ENCODE peak calls at places on chromosomes 3 and 15, in four cellular contexts. R is Calu3, I is fibroblast of lung, K is heart right ventricle. E is an unnamed sample.

GRCh38 chr3:33360136-33360825 is 79.9 kb downstream of the UBP1 start:
- DNase-seq in R (peak; percentile 40), K (no peak), I (peak; percentile 91), E (no peak)

GRCh38 chr15:90865702-90866101 is 2.7 kb upstream of the FURIN start:
- DNase-seq in K (no peak), I (no peak), R (no peak), E (no peak)

GRCh38 chr3:38001456-38002081 is 11.0 kb downstream of the VILL start:
- DNase-seq in I (no peak), K (no peak), R (peak; percentile 53), E (no peak)

GRCh38 chr15:37865687-37866086 is 68.8 kb upstream of the TMCO5A start:
- DNase-seq in R (no peak), K (no peak), I (no peak), E (no peak)

GRCh38 chr15:63380151-63380827 is 1.4 kb downstream of the CA12 start:
- DNase-seq in R (no peak), K (no peak), I (no peak), E (no peak)

GRCh38 chr3:68893600-68894239 is 38.6 kb downstream of the TAFA4 start:
- DNase-seq in I (peak; percentile 20), R (peak; percentile 11), K (no peak), E (no peak)

GRCh38 chr15:71183063-71183462 is 67.8 kb downstream of the THSD4 start:
- DNase-seq in K (no peak), I (no peak), R (no peak), E (peak; percentile 64)

GRCh38 chr3:32583708-32584107 is 13.1 kb upstream of the DYNC1LI1 start:
- DNase-seq in I (no peak), R (no peak), K (no peak), E (no peak)

GRCh38 chr3:63354160-63354559 is 76.1 kb downstream of the SYNPR start:
- DNase-seq in R (no peak), I (peak; percentile 42), K (no peak), E (no peak)

GRCh38 chr3:14818804-14819500 is at the start of gene FGD5:
- DNase-seq in K (no peak), R (no peak), I (no peak), E (no peak)
- TF ChIP-seq CTCF in K (no peak), R (no peak), I (no peak), E (no peak)

GRCh38 chr15:31236184-31237041 is 90.2 kb upstream of the KLF13 start:
- DNase-seq in K (peak; percentile 74), I (peak; percentile 96), R (peak; percentile 20), E (peak; percentile 96)
- TF ChIP-seq CTCF in K (no peak), I (peak; percentile 5), R (no peak), E (no peak)

GRCh38 chr3:130759692-130760338 is 13.2 kb upstream of the PIK3R4 start:
- DNase-seq in R (peak; percentile 85), I (peak; percentile 33), K (no peak), E (no peak)
- TF ChIP-seq CTCF in R (peak; percentile 93), I (peak; percentile 79), K (peak; percentile 90), E (peak; percentile 64)

GRCh38 chr3:107643038-107643883 is 120.5 kb downstream of the BBX start:
- DNase-seq in K (no peak), I (no peak), R (peak; percentile 10), E (no peak)
- TF ChIP-seq CTCF in K (no peak), I (no peak), R (peak; percentile 15), E (no peak)

GRCh38 chr15:86040360-86041095 is 39.1 kb upstream of the AGBL1 start:
- DNase-seq in I (no peak), R (no peak), K (no peak), E (no peak)
- TF ChIP-seq CTCF in I (no peak), R (no peak), K (no peak), E (no peak)

DNA sequence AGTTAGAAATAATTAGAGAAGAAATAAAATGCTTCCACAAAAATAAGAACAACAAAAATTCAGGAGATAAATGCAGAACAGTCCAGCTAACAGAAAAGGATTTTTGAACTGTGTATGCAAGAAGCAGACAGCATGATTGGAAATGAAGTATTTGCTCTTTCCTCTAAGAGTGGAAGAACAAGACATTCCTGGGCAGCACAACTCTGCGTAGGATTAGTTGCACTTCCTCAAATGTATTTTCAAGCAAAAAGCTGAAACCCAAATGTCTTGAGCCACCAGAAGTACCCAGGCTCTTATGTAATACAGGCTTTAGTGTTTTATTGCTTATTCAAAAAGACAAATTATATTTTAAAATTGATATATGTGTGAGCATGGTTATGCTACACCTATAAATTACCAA is 127.2 kb downstream of the ZBTB20 start:
- DNase-seq in R (no peak), K (no peak), I (no peak), E (no peak)
- TF ChIP-seq CTCF in R (no peak), K (no peak), I (no peak), E (no peak)

GRCh38 chr3:138946554-138947302 is at the start of the genes FOXL2 and FOXL2NB:
- DNase-seq in R (peak; percentile 50), I (peak; percentile 54), K (peak; percentile 21), E (no peak)

GRCh38 chr3:138947303-138948121 is 495 bp downstream of the FOXL2NB start:
- DNase-seq in R (no peak), K (no peak), I (no peak), E (no peak)

GRCh38 chr3:138944136-138944658 is 2.7 kb downstream of the FOXL2 start:
- DNase-seq in R (no peak), K (no peak), I (no peak), E (no peak)

GRCh38 chr3:138944842-138945645 is 1.9 kb downstream of the FOXL2 start:
- DNase-seq in K (no peak), I (peak; percentile 8), R (peak; percentile 45), E (no peak)

DNA sequence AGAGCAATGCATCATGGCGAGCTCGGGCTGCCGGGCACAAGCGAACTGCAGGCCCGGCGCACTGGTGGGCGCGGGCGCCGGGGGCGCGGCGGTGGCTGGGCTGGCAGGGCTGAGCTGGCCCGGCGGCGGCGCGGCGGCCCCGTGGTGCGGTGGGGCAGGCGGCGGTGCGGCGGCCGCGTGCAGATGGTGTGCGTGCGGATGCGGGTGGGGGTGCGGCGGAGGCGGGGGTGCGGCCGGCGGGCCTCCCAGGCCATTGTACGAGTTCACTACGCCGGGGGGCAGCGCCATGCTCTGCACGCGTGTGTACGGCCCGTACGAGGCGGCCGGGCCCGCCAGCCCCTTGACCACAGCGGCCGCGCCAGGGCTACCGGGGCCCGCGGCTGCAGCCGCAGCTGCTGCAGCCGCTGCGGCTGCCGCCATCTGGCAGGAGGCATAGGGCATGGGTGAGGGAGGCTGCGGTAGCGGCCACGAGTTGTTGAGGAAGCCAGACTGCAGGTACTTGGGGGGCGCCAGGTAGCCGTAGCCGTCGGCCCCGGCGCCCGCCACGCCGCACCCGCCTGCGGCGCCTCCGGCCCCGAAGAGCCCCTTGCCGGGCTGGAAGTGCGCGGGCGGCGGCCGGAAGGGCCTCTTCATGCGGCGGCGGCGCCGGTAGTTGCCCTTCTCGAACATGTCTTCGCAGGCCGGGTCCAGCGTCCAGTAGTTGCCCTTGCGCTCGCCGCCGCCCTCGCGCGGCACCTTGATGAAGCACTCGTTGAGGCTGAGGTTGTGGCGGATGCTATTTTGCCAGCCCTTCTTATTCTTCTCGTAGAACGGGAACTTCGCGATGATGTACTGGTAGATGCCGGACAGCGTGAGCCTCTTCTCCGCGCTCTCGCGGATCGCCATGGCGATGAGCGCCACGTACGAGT is 1.0 kb downstream of the FOXL2 start:
- DNase-seq in K (peak; percentile 15), I (peak; percentile 23), R (peak; percentile 86), E (no peak)
- TF ChIP-seq CTCF in K (no peak), I (peak; percentile 13), R (peak; percentile 32), E (no peak)

GRCh38 chr3:81466161-81466560 is 295.3 kb downstream of the GBE1 start:
- DNase-seq in I (no peak), R (no peak), K (no peak), E (no peak)
- TF ChIP-seq CTCF in I (no peak), R (no peak), K (no peak), E (no peak)

DNA sequence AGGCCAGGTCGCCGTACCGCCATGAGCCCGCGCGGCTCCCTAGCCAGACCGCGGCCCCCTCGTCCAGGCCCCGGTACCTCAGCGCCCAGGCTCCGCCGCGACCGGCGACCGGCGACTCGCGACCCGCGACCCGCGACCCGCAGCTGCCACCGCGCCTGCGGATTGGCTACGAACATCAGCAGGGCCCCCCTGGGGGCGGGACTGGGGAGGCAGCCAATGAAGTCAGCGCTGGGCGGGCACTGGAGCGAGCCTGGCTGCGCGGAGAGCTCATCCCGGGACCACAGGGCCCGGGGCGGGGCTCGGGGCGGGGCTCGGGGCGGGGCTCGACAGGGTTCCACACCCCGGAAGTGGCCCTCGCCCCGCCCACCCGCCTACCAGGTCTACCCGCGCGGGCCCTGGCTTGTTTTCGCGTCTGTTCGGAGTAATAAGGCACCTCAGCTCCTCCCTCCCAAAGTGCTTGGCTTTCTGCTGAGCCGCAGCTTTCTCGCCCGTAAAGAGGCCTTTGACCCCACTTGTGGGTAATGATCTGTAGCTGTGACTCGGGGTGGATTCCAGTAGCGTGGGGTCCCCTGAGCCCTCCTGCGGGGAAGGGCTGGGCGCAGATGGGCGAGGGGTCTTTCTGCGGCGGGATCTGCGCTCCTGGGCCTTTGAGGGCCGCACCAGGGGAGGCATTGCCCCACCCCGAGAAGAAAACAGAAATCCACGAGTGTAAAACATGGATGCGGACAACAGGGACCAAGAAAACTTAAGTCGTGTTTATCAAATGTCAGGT is at the start of gene LYSMD4:
- DNase-seq in I (peak; percentile 87), R (peak; percentile 99), K (peak; percentile 99), E (peak; percentile 99)
- TF ChIP-seq CTCF in I (no peak), R (no peak), K (no peak), E (no peak)

DNA sequence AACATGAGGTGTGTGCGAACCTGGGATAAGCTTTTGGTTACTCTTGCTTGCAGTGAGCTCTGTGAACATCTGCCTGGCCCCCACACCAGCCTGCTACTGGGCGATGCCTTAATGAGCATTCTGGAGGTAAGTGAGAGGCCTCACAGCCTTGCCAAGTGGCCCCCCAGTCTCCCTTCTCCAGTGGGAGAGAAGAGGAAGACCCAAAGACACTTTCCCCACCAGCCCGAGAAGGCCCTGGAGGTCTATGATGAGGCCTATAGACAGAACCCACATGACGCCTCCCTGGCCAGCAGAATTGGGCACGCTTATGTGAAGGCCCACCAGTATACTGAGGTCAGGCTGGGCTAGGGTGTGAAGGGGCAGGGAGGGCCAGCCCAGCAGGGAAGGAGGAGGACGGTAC is 22.5 kb downstream of the TTC21A start:
- DNase-seq in I (no peak), R (no peak), K (no peak), E (no peak)
- TF ChIP-seq CTCF in I (no peak), R (no peak), K (no peak), E (no peak)